ENCODE peak calls at places on chromosomes 6 and 20, in ten cellular contexts. U is B cell, L is HCT116, D is progenitor cell of endocrine pancreas, G is RWPE1, Y is type B pancreatic cell, B is chondrocyte, F is cardiac fibroblast, J is gastrocnemius medialis, P is fibroblast of lung. M is an unnamed sample.

GRCh38 chr20:46622125-46622524 is 29.1 kb downstream of the SLC13A3 start:
- DNase-seq in D (no peak), J (no peak), G (no peak), F (no peak), L (no peak), U (no peak), P (peak), Y (no peak), B (no peak), M (no peak)

GRCh38 chr20:64261138-64261537 is 5.6 kb downstream of the PCMTD2 start:
- DNase-seq in Y (no peak), P (peak), G (no peak), F (peak), J (peak), B (no peak), U (no peak), D (no peak), L (no peak), M (no peak)

GRCh38 chr20:3927486-3928291 is 38.5 kb downstream of the PANK2 start:
- DNase-seq in Y (no peak), P (peak), G (no peak), J (peak), L (no peak), U (no peak), D (no peak), B (no peak), F (peak), M (no peak)

GRCh38 chr6:35359744-35360348 is 17.5 kb downstream of the PPARD start:
- DNase-seq in U (no peak), P (peak), L (no peak), F (peak), Y (no peak), B (no peak), J (peak), G (no peak), D (no peak), M (no peak)

GRCh38 chr6:106116125-106116524 is 30.0 kb downstream of the PRDM1 start:
- DNase-seq in U (no peak), F (peak), Y (no peak), B (no peak), J (peak), D (no peak), L (no peak), G (no peak), P (no peak), M (no peak)

GRCh38 chr6:29510202-29510601 is 22.4 kb upstream of the MAS1L start:
- DNase-seq in F (no peak), L (no peak), J (no peak), D (no peak), U (no peak), Y (no peak), B (no peak), P (no peak), G (no peak), M (no peak)

GRCh38 chr6:160667854-160668481 is 3.9 kb upstream of the LPA start:
- DNase-seq in D (peak), G (peak), L (peak), U (no peak), Y (no peak), B (no peak), F (peak), J (no peak), P (no peak), M (no peak)

GRCh38 chr20:63230800-63231268 is 4.9 kb upstream of the BIRC7 start:
- DNase-seq in L (no peak), U (no peak), P (peak), F (peak), B (no peak), D (no peak), J (peak), Y (no peak), G (no peak), M (peak)

GRCh38 chr6:44028767-44029166 is 98.5 kb downstream of the MRPL14 start:
- DNase-seq in B (no peak), J (no peak), U (no peak), G (no peak), P (no peak), D (no peak), Y (no peak), F (peak), L (no peak), M (no peak)

GRCh38 chr6:87197547-87197946 is 42.2 kb downstream of the ZNF292 start:
- DNase-seq in Y (no peak), B (no peak), D (no peak), L (no peak), P (no peak), F (no peak), U (no peak), J (no peak), G (no peak), M (no peak)

GRCh38 chr6:130143709-130144108 is 79.0 kb downstream of the SAMD3 start:
- DNase-seq in J (no peak), P (no peak), G (no peak), U (no peak), F (peak), D (no peak), B (no peak), L (no peak), Y (no peak), M (no peak)

GRCh38 chr6:156848123-156848522 is 70.9 kb downstream of the ARID1B start:
- DNase-seq in P (no peak), B (no peak), D (no peak), U (no peak), Y (no peak), G (no peak), L (no peak), F (no peak), J (no peak), M (no peak)

GRCh38 chr6:2222275-2222842 is 23.0 kb downstream of the GMDS start:
- DNase-seq in B (no peak), F (no peak), L (no peak), P (no peak), U (no peak), D (no peak), J (no peak), Y (no peak), G (no peak), M (no peak)

GRCh38 chr6:144181639-144182038 is 31.3 kb downstream of the STX11 start:
- DNase-seq in U (no peak), F (peak), Y (no peak), G (no peak), P (no peak), J (no peak), B (no peak), D (no peak), L (no peak), M (no peak)

GRCh38 chr6:41413250-41413649 is 77.8 kb downstream of the NCR2 start:
- DNase-seq in B (no peak), L (no peak), G (no peak), D (no peak), F (no peak), Y (no peak), J (no peak), U (no peak), P (no peak), M (no peak)

GRCh38 chr6:14807130-14807529 is 438.7 kb upstream of the JARID2 start:
- DNase-seq in D (no peak), L (no peak), J (no peak), P (no peak), G (no peak), B (no peak), U (no peak), F (no peak), Y (no peak), M (no peak)

GRCh38 chr6:112571886-112572285 is 224.8 kb downstream of the RFPL4B start:
- DNase-seq in Y (no peak), U (no peak), P (peak), D (no peak), B (no peak), G (no peak), L (no peak), F (peak), J (no peak), M (no peak)

GRCh38 chr6:38639498-38640215 is at the start of gene BTBD9:
- DNase-seq in P (peak), Y (peak), B (peak), J (peak), G (peak), D (peak), F (peak), U (peak), L (peak), M (peak)

GRCh38 chr6:33425668-33426577 is 6.1 kb downstream of the SYNGAP1 start:
- DNase-seq in D (peak), P (peak), L (peak), J (peak), F (peak), G (peak), U (peak), Y (peak), B (no peak), M (peak)

GRCh38 chr6:150297327-150298028 is 71.3 kb upstream of the IYD start:
- DNase-seq in L (no peak), D (no peak), U (no peak), F (peak), Y (no peak), B (no peak), P (peak), G (peak), J (no peak), M (no peak)

GRCh38 chr6:60671369-60671768 is 1614.7 kb downstream of the KHDRBS2 start:
- DNase-seq in J (no peak), L (no peak), F (no peak), P (no peak), Y (no peak), G (no peak), B (no peak), U (no peak), D (no peak), M (no peak)

GRCh38 chr20:21933526-21933925 is 228.1 kb downstream of the PAX1 start:
- DNase-seq in G (no peak), Y (no peak), J (no peak), L (no peak), P (no peak), D (no peak), B (no peak), F (no peak), U (no peak), M (no peak)

GRCh38 chr6:19757036-19757435 is 80.1 kb upstream of the ID4 start:
- DNase-seq in J (no peak), P (no peak), D (no peak), L (no peak), B (no peak), G (no peak), U (no peak), F (peak), Y (no peak), M (no peak)

GRCh38 chr20:64161595-64162238 is 2.5 kb upstream of the MYT1 start:
- DNase-seq in L (no peak), B (no peak), D (peak), P (peak), J (no peak), U (no peak), Y (no peak), G (peak), F (peak), M (no peak)

GRCh38 chr20:63314566-63315239 is 21.7 kb downstream of the COL20A1 start:
- DNase-seq in D (no peak), B (peak), G (no peak), U (peak), F (no peak), L (no peak), Y (no peak), J (no peak), P (no peak), M (peak)

GRCh38 chr6:26340066-26340465 is 24.9 kb upstream of the BTN3A2 start:
- DNase-seq in Y (no peak), J (no peak), B (no peak), P (no peak), U (no peak), G (no peak), D (no peak), L (no peak), F (no peak), M (no peak)

GRCh38 chr6:155333414-155333813 is 19.1 kb upstream of the TFB1M start:
- DNase-seq in Y (no peak), P (no peak), L (no peak), G (no peak), F (no peak), U (no peak), D (no peak), B (no peak), J (no peak), M (no peak)

GRCh38 chr6:16543491-16543890 is 217.8 kb downstream of the ATXN1 start:
- DNase-seq in J (no peak), F (no peak), U (no peak), B (no peak), G (no peak), L (no peak), D (no peak), P (no peak), Y (no peak), M (no peak)

GRCh38 chr6:16539086-16539931 is 222.0 kb downstream of the ATXN1 start:
- DNase-seq in D (no peak), P (no peak), Y (no peak), U (no peak), F (no peak), L (peak), G (peak), B (no peak), J (no peak), M (no peak)

GRCh38 chr6:16544521-16544920 is 216.7 kb downstream of the ATXN1 start:
- DNase-seq in B (no peak), D (no peak), F (no peak), G (no peak), J (no peak), P (no peak), Y (no peak), U (no peak), L (no peak), M (no peak)

GRCh38 chr6:16544006-16544405 is 217.3 kb downstream of the ATXN1 start:
- DNase-seq in B (no peak), J (peak), G (no peak), P (peak), F (peak), Y (no peak), U (no peak), L (no peak), D (no peak), M (peak)

GRCh38 chr6:16540804-16541752 is 220.2 kb downstream of the ATXN1 start:
- DNase-seq in L (no peak), Y (no peak), U (no peak), D (no peak), F (peak), G (no peak), P (peak), J (peak), B (no peak), M (peak)
- TF ChIP-seq CTCF in L (no peak), Y (no peak), U (no peak), D (no peak), F (no peak), G (no peak), P (peak), J (no peak), B (peak), M (no peak)

DNA sequence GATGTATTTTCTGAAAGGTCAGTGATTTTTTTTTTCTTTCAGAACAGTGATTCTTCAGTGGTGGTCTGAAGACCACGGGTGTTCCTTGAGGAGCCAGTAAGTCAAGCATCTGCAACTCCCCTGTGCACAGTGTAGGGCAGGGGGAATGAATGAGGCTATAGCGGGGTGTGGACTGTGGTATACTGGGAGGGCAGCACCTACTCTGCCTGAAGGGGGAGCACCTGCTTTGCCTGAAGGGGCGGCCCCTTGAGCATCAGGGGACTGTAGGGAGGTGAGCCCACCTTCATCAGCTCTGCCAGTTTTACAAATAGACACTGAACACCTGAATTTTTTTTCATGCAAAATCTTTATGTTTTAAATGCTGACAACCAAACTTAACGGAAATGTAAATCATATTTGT is 77.5 kb upstream of the RIPOR2 start:
- DNase-seq in G (no peak), Y (no peak), B (no peak), U (no peak), J (no peak), F (no peak), D (no peak), L (no peak), P (no peak), M (no peak)
- TF ChIP-seq CTCF in G (no peak), Y (no peak), B (peak), U (no peak), J (no peak), F (peak), D (no peak), L (peak), P (peak), M (no peak)

GRCh38 chr6:55925292-55925691 is 49.9 kb upstream of the BMP5 start:
- DNase-seq in F (peak), G (peak), B (no peak), Y (no peak), P (peak), J (no peak), U (no peak), D (no peak), L (peak), M (no peak)

GRCh38 chr6:55918639-55919038 is 43.2 kb upstream of the BMP5 start:
- DNase-seq in L (no peak), F (peak), P (peak), B (no peak), Y (no peak), G (peak), U (no peak), D (no peak), J (no peak), M (no peak)

GRCh38 chr6:55917756-55918415 is 42.5 kb upstream of the BMP5 start:
- DNase-seq in L (no peak), Y (no peak), F (peak), J (no peak), P (peak), D (no peak), B (no peak), G (no peak), U (no peak), M (no peak)

GRCh38 chr6:55919909-55920308 is 44.5 kb upstream of the BMP5 start:
- DNase-seq in D (no peak), J (no peak), U (no peak), Y (no peak), B (no peak), P (no peak), F (no peak), L (no peak), G (no peak), M (no peak)

DNA sequence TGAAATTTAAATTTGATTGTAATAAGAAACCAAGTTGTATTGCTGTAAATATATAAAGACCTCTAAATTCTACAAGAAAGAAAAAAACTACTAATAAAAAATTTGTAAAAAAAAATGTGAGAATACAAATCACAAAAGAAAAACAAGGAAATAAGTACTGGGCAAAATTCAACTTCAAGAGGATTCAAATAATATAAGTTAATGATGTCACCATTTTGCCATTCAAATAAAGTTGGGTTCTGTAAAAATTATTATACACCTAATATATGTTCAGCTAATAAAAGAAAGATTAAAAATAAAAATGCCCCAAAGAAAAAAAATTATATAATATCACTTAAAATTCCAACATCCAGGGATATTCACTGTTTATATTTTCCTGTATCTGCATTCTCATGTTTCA is 47.0 kb upstream of the BMP5 start:
- DNase-seq in F (no peak), J (no peak), B (no peak), G (no peak), D (no peak), L (no peak), P (no peak), U (no peak), Y (no peak), M (no peak)
- TF ChIP-seq CTCF in F (no peak), J (no peak), B (no peak), G (no peak), D (no peak), L (no peak), P (no peak), U (no peak), Y (no peak), M (no peak)

GRCh38 chr6:89162047-89162371 is 16.2 kb downstream of the PM20D2 start:
- DNase-seq in B (no peak), P (no peak), L (no peak), F (no peak), D (no peak), J (peak), G (no peak), Y (no peak), U (no peak), M (no peak)

GRCh38 chr6:89160693-89161092 is 14.8 kb downstream of the PM20D2 start:
- DNase-seq in U (no peak), B (no peak), L (no peak), G (no peak), P (no peak), D (no peak), F (no peak), Y (no peak), J (no peak), M (no peak)

GRCh38 chr6:89161326-89162046 is 15.6 kb downstream of the PM20D2 start:
- DNase-seq in J (peak), D (no peak), Y (no peak), P (peak), L (no peak), F (no peak), U (no peak), G (no peak), B (no peak), M (no peak)
- TF ChIP-seq CTCF in J (no peak), D (no peak), Y (no peak), P (no peak), L (no peak), F (no peak), U (no peak), G (no peak), B (no peak), M (no peak)

DNA sequence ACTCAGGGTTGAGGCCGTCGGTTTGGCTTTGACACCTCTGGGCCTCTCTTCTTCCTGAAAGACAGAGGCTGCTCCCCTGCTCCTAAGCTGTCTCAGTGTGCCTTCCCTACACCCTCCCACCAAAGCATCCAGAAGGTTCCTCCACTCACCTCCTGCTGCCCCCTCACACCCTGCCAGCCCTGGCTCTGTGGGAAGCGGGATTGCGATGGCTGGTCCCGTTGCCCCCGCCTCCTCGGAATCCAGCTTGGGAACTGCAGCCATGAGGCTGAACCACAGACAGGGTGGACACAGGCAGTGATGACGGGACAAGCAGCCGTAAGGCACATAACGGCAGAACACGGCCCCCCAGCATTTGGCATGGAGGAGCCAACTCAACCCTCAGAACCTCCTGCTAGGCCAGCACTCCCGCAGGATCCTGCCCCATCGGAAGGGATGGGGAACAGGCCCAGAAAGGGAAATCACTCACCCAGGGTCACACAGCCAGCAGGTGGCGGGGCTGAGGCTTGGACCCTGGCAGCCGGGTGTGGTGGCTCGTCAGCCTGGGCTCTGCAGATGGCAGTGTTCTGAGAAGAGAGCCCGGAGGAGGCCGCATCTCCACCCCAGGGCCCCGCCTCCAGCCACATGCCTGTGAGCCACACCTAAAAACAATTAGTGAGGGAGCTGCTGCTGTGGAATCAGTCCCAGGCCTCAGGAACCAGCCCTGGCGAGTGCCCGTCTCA is 139.6 kb downstream of the PHACTR3 start:
- DNase-seq in D (no peak), U (no peak), L (peak), F (no peak), J (no peak), G (peak), Y (no peak), P (no peak), B (no peak), M (no peak)
- TF ChIP-seq CTCF in D (peak), U (no peak), L (peak), F (no peak), J (no peak), G (no peak), Y (peak), P (no peak), B (no peak), M (no peak)

GRCh38 chr6:137573739-137574138 is 79.5 kb upstream of the OLIG3 start:
- DNase-seq in Y (no peak), P (no peak), B (no peak), G (no peak), U (no peak), J (no peak), F (no peak), L (no peak), D (no peak), M (no peak)

GRCh38 chr6:137570307-137570832 is 76.2 kb upstream of the OLIG3 start:
- DNase-seq in Y (no peak), P (no peak), D (no peak), G (no peak), B (no peak), J (no peak), F (no peak), L (no peak), U (no peak), M (no peak)

GRCh38 chr6:137568067-137568466 is 73.9 kb upstream of the OLIG3 start:
- DNase-seq in P (no peak), G (no peak), Y (no peak), L (no peak), F (no peak), J (no peak), B (no peak), D (no peak), U (no peak), M (no peak)

DNA sequence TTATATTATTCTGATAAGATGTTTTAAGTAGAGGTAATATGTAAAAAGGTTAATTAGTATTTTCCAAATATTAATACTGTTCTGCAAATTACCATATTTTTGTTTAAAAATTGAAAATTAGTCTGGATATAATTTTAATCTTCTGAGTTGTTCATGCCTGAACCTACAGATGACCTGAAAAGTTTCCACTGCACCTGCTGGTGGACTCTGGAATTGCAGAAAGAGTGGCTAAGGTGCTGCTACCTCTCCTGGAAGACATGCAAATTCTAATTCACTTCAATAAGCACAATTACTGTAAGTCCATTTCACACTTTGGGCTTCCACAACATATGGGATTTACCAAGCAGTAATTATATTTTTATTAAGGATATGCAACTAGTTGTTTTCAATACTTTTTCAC is 77.7 kb upstream of the OLIG3 start:
- DNase-seq in L (peak), B (no peak), Y (no peak), J (no peak), D (no peak), U (no peak), F (peak), P (no peak), G (peak), M (no peak)
- TF ChIP-seq CTCF in L (peak), B (peak), Y (peak), J (no peak), D (peak), U (peak), F (peak), P (peak), G (peak), M (peak)